ENCODE peak calls at places on chromosomes 7 and 10, in eight cellular contexts. S, Q, O, N, Z, V, R and F are unnamed samples.
A peak's percentile ranks its signal among the peaks of the same experiment; 100 is the strongest.

GRCh38 chr7:118232837-118233236 is 8.3 kb downstream of the ANKRD7 start:
- DNase-seq in S (no peak), Q (no peak), O (no peak), N (no peak), Z (peak; percentile 0), V (no peak), R (no peak), F (no peak)

GRCh38 chr7:159145544-159145891 is 851 bp upstream of the VIPR2 start:
- DNase-seq in S (no peak), Q (no peak), O (no peak), N (no peak), Z (no peak), V (no peak), R (no peak), F (no peak)

GRCh38 chr7:154861589-154861988 is 141.3 kb downstream of the PAXIP1 start:
- DNase-seq in S (no peak), Q (no peak), O (no peak), N (no peak), Z (no peak), V (no peak), R (no peak), F (no peak)

GRCh38 chr10:125878957-125879835 is 1.9 kb downstream of the DHX32 start:
- DNase-seq in S (no peak), Q (no peak), O (no peak), N (no peak), Z (peak; percentile 94), V (no peak), R (no peak), F (no peak)

GRCh38 chr7:35513828-35514227 is 181.1 kb downstream of the HERPUD2 start:
- DNase-seq in S (no peak), Q (no peak), O (no peak), N (no peak), Z (no peak), V (no peak), R (no peak), F (no peak)

GRCh38 chr7:55069271-55069792 is 50.5 kb downstream of the EGFR start:
- DNase-seq in S (no peak), Q (no peak), O (no peak), N (no peak), Z (no peak), V (no peak), R (no peak), F (no peak)

GRCh38 chr10:45373003-45373782 is 823 bp upstream of the ALOX5 start:
- DNase-seq in S (peak; percentile 22), Q (peak; percentile 26), O (peak; percentile 62), N (no peak), Z (no peak), V (peak; percentile 29), R (no peak), F (no peak)

GRCh38 chr7:30915751-30916150 is 4.1 kb downstream of the AQP1 start:
- DNase-seq in S (no peak), Q (no peak), O (peak; percentile 23), N (no peak), Z (no peak), V (no peak), R (no peak), F (no peak)

GRCh38 chr7:146116452-146117219 is at the start of gene CNTNAP2:
- DNase-seq in S (no peak), Q (no peak), O (no peak), N (peak; percentile 86), Z (peak; percentile 47), V (no peak), R (no peak), F (peak; percentile 67)

GRCh38 chr10:103699611-103700435 is 155.6 kb downstream of the SH3PXD2A start:
- DNase-seq in S (no peak), Q (no peak), O (no peak), N (no peak), Z (no peak), V (no peak), R (no peak), F (peak; percentile 82)

GRCh38 chr7:46146454-46147255 is 225.6 kb upstream of the IGFBP3 start:
- DNase-seq in S (no peak), Q (no peak), O (no peak), N (no peak), Z (peak; percentile 61), V (no peak), R (no peak), F (no peak)

GRCh38 chr7:136870799-136871487 is 2.5 kb downstream of the CHRM2 start:
- DNase-seq in S (no peak), Q (no peak), O (no peak), N (peak; percentile 67), Z (peak; percentile 7), V (no peak), R (no peak), F (no peak)

GRCh38 chr7:100465702-100466311 is 1.7 kb upstream of the SPACDR start:
- DNase-seq in S (no peak), Q (no peak), O (peak; percentile 80), N (peak; percentile 87), Z (peak; percentile 73), V (no peak), R (peak; percentile 73), F (peak; percentile 98)

GRCh38 chr7:125347264-125347663 is 417.6 kb upstream of the POT1 start:
- DNase-seq in S (no peak), Q (no peak), O (no peak), N (no peak), Z (no peak), V (no peak), R (no peak), F (no peak)

GRCh38 chr10:31467791-31468535 is 148.9 kb downstream of the ZEB1 start:
- DNase-seq in S (peak; percentile 27), Q (no peak), O (peak; percentile 36), N (peak; percentile 82), Z (peak; percentile 47), V (no peak), R (peak; percentile 26), F (no peak)

GRCh38 chr7:98902523-98902922 is 24.2 kb downstream of the TRRAP start:
- DNase-seq in S (no peak), Q (no peak), O (no peak), N (no peak), Z (no peak), V (no peak), R (no peak), F (no peak)

GRCh38 chr10:84845628-84846261 is 517.4 kb downstream of the CCSER2 start:
- DNase-seq in S (no peak), Q (no peak), O (no peak), N (peak; percentile 64), Z (no peak), V (no peak), R (no peak), F (peak; percentile 26)

GRCh38 chr7:106515321-106515720 is 145.6 kb downstream of the CCDC71L start:
- DNase-seq in S (no peak), Q (no peak), O (no peak), N (no peak), Z (no peak), V (no peak), R (no peak), F (no peak)

GRCh38 chr7:10521306-10521705 is 452.4 kb upstream of the PHF14 start:
- DNase-seq in S (no peak), Q (no peak), O (no peak), N (no peak), Z (no peak), V (no peak), R (no peak), F (no peak)

GRCh38 chr7:141654551-141654950 is 47.4 kb downstream of the DENND11 start:
- DNase-seq in S (peak; percentile 61), Q (peak; percentile 52), O (no peak), N (peak; percentile 88), Z (peak; percentile 75), V (peak; percentile 61), R (peak; percentile 56), F (peak; percentile 87)

GRCh38 chr10:88120075-88120474 is 256.6 kb downstream of the PTEN start:
- DNase-seq in S (no peak), Q (no peak), O (no peak), N (no peak), Z (no peak), V (no peak), R (no peak), F (no peak)

GRCh38 chr7:6181136-6181535 is 91.3 kb downstream of the CYTH3 start:
- DNase-seq in S (no peak), Q (no peak), O (no peak), N (no peak), Z (no peak), V (no peak), R (no peak), F (no peak)

GRCh38 chr10:14306201-14306600 is 24.5 kb downstream of the FRMD4A start:
- DNase-seq in S (no peak), Q (no peak), O (no peak), N (no peak), Z (no peak), V (no peak), R (no peak), F (no peak)

GRCh38 chr10:74932648-74933047 is 106.2 kb downstream of the KAT6B start:
- DNase-seq in S (no peak), Q (no peak), O (peak; percentile 61), N (no peak), Z (no peak), V (no peak), R (peak; percentile 30), F (no peak)

GRCh38 chr10:99536400-99537254 is 3.9 kb downstream of the NKX2-3 start:
- DNase-seq in S (no peak), Q (no peak), O (no peak), N (peak; percentile 83), Z (no peak), V (no peak), R (no peak), F (no peak)

GRCh38 chr7:20299145-20299544 is 31.6 kb upstream of the ITGB8 start:
- DNase-seq in S (no peak), Q (no peak), O (no peak), N (no peak), Z (no peak), V (no peak), R (no peak), F (no peak)

GRCh38 chr7:148501707-148502139 is 88.8 kb upstream of the C7orf33 start:
- DNase-seq in S (peak; percentile 20), Q (no peak), O (no peak), N (peak; percentile 83), Z (peak; percentile 31), V (peak; percentile 23), R (peak; percentile 50), F (no peak)

GRCh38 chr7:85102813-85103350 is 84.0 kb downstream of the SEMA3D start:
- DNase-seq in S (no peak), Q (no peak), O (no peak), N (no peak), Z (peak; percentile 28), V (no peak), R (no peak), F (no peak)